ENCODE peak calls at places on chromosomes 1 and 21, in five cellular contexts. Q is HTR-8/SVneo, X is NCI-H1105 treated with DMSO at 0.1 percent for 48 hours, L is brain microvascular endothelial cell, Y is left ventricle myocardium inferior. Z is an unnamed sample.

GRCh38 chr1:23913212-23913880 is at the start of gene CNR2:
- DNase-seq in Y (no peak), Q (no peak), L (no peak), X (no peak), Z (no peak)

GRCh38 chr1:18748435-18748834 is 111.0 kb downstream of the TAS1R2 start:
- DNase-seq in X (no peak), Q (no peak), Y (no peak), L (no peak), Z (no peak)

GRCh38 chr1:155339515-155340111 is 18.9 kb downstream of the RUSC1 start:
- DNase-seq in X (no peak), L (no peak), Q (no peak), Y (no peak), Z (no peak)

GRCh38 chr1:208178091-208178529 is 66.1 kb downstream of the PLXNA2 start:
- DNase-seq in X (peak), L (no peak), Y (no peak), Q (no peak), Z (peak)

GRCh38 chr1:109919271-109919670 is 8.6 kb downstream of the CSF1 start:
- DNase-seq in Q (no peak), L (no peak), Y (no peak), X (no peak), Z (no peak)

GRCh38 chr21:35563885-35564451 is 496.4 kb downstream of the SETD4 start:
- DNase-seq in Y (peak), Q (no peak), X (peak), L (peak), Z (peak)

GRCh38 chr1:231584117-231584516 is 42.5 kb upstream of the DISC1 start:
- DNase-seq in Y (no peak), Q (peak), L (peak), X (peak), Z (peak)

GRCh38 chr1:43293896-43294760 is 6.7 kb upstream of the TIE1 start:
- DNase-seq in L (peak), Y (no peak), X (no peak), Q (peak), Z (peak)

GRCh38 chr1:41850029-41850428 is 68.7 kb downstream of the HIVEP3 start:
- DNase-seq in Q (no peak), L (no peak), Y (no peak), X (no peak), Z (peak)

GRCh38 chr1:55155522-55155921 is 59.6 kb downstream of the USP24 start:
- DNase-seq in Q (no peak), Y (peak), X (peak), L (no peak), Z (peak)

GRCh38 chr1:57788333-57788732 is 364.5 kb upstream of the DAB1 start:
- DNase-seq in Q (no peak), X (no peak), Y (no peak), L (no peak), Z (no peak)

GRCh38 chr1:86822463-86822862 is 91.5 kb downstream of the SELENOF start:
- DNase-seq in Y (no peak), Q (no peak), X (no peak), L (no peak), Z (no peak)

GRCh38 chr1:21665711-21666571 is 3.2 kb downstream of the RAP1GAP start:
- DNase-seq in Q (no peak), L (no peak), Y (peak), X (no peak), Z (peak)

GRCh38 chr1:107963601-107964396 is 1.2 kb downstream of the VAV3 start:
- DNase-seq in L (peak), Y (peak), Q (no peak), X (no peak), Z (peak)

GRCh38 chr1:41809716-41810115 is 109.0 kb downstream of the HIVEP3 start:
- DNase-seq in L (no peak), Y (no peak), X (no peak), Q (no peak), Z (no peak)

GRCh38 chr1:36910886-36911540 is 123.3 kb downstream of the GRIK3 start:
- DNase-seq in L (no peak), Y (no peak), Q (no peak), X (no peak), Z (no peak)

GRCh38 chr1:67213164-67213563 is 46.9 kb downstream of the IL23R start:
- DNase-seq in X (no peak), L (no peak), Q (peak), Y (no peak), Z (peak)

GRCh38 chr1:151553659-151554058 is 13.6 kb downstream of the TUFT1 start:
- DNase-seq in Y (no peak), Q (no peak), X (no peak), L (no peak), Z (peak)

GRCh38 chr21:16179732-16180131 is 449.9 kb downstream of the USP25 start:
- DNase-seq in Q (no peak), L (peak), Y (no peak), X (no peak), Z (no peak)

GRCh38 chr1:181318858-181319235 is 164.5 kb upstream of the CACNA1E start:
- DNase-seq in L (no peak), Q (no peak), X (no peak), Y (no peak), Z (peak)

GRCh38 chr1:214899908-214900470 is 182.5 kb upstream of the KCNK2 start:
- DNase-seq in Q (no peak), Y (no peak), L (peak), X (no peak), Z (no peak)

GRCh38 chr1:66445492-66446181 is 88.3 kb upstream of the SGIP1 start:
- DNase-seq in X (no peak), Q (no peak), Y (no peak), L (no peak), Z (no peak)

GRCh38 chr1:172775598-172776570 is 117.0 kb downstream of the FASLG start:
- DNase-seq in Y (no peak), L (no peak), X (no peak), Q (peak), Z (no peak)

GRCh38 chr1:183901748-183902341 is 96.9 kb downstream of the RGL1 start:
- DNase-seq in Q (no peak), L (no peak), Y (no peak), X (no peak), Z (no peak)

GRCh38 chr1:89261926-89262540 is 10.6 kb downstream of the GBP5 start:
- DNase-seq in X (peak), Y (peak), L (no peak), Q (no peak), Z (peak)